ENCODE peak calls at places on chromosomes 6 and 20, in ten cellular contexts. E is left ventricle myocardium inferior, Q is keratinocyte, M is lower lobe of right lung, A is transverse colon, V is brain microvascular endothelial cell, F is psoas muscle, O is breast epithelium, W is stomach, H is hepatocyte. C is an unnamed sample.

GRCh38 chr6:39961178-39961577 is 26.9 kb upstream of the MOCS1 start:
- DNase-seq in V (peak; percentile 80), H (no peak), F (peak; percentile 25), Q (no peak), W (no peak), M (no peak), E (peak; percentile 25), A (no peak), O (no peak), C (no peak)

GRCh38 chr6:34562861-34563512 is 6.9 kb upstream of the SPDEF start:
- DNase-seq in E (no peak), A (no peak), H (no peak), O (no peak), W (peak; percentile 83), M (no peak), V (no peak), Q (no peak), F (no peak), C (no peak)

GRCh38 chr6:33761922-33762629 is 15.4 kb upstream of the IP6K3 start:
- DNase-seq in H (peak; percentile 78), O (peak; percentile 36), E (peak; percentile 87), W (peak; percentile 73), V (peak; percentile 22), A (peak; percentile 83), Q (no peak), M (peak; percentile 63), F (peak; percentile 80), C (peak; percentile 83)

GRCh38 chr6:11143394-11144371 is 32.2 kb upstream of the ERVFRD-1 start:
- DNase-seq in E (peak; percentile 56), H (peak; percentile 85), M (peak; percentile 84), W (peak; percentile 61), V (peak; percentile 97), F (peak; percentile 75), A (peak; percentile 54), Q (peak; percentile 97), O (no peak), C (peak; percentile 44)

GRCh38 chr20:60254901-60255411 is 296.7 kb downstream of the CDH26 start:
- DNase-seq in Q (no peak), H (no peak), E (no peak), O (peak; percentile 21), V (peak; percentile 49), W (no peak), F (no peak), M (no peak), A (no peak), C (no peak)

GRCh38 chr6:119845161-119845560 is 495.6 kb upstream of the MAN1A1 start:
- DNase-seq in H (no peak), A (no peak), E (no peak), Q (no peak), F (no peak), M (no peak), W (no peak), V (no peak), O (no peak), C (no peak)

GRCh38 chr20:40769677-40770285 is 80.7 kb upstream of the MAFB start:
- DNase-seq in Q (no peak), M (no peak), W (no peak), O (no peak), F (no peak), V (no peak), A (no peak), H (no peak), E (no peak), C (no peak)

GRCh38 chr6:141426400-141426980 is 706.2 kb upstream of the GJE1 start:
- DNase-seq in F (no peak), A (no peak), H (no peak), Q (no peak), E (no peak), O (no peak), M (no peak), W (no peak), V (no peak), C (no peak)

GRCh38 chr6:164099535-164099982 is 685.0 kb downstream of the QKI start:
- DNase-seq in W (no peak), Q (no peak), O (no peak), A (no peak), E (no peak), H (no peak), F (no peak), V (no peak), M (no peak), C (no peak)

GRCh38 chr6:28401172-28401571 is 1.6 kb upstream of the ZSCAN12 start:
- DNase-seq in H (no peak), A (no peak), F (no peak), M (no peak), W (no peak), V (peak; percentile 22), Q (no peak), O (no peak), E (no peak), C (no peak)

GRCh38 chr6:131917318-131917717 is 33.9 kb downstream of the CCN2 start:
- DNase-seq in W (no peak), Q (no peak), M (no peak), O (no peak), H (no peak), F (no peak), V (peak; percentile 20), A (no peak), E (no peak), C (no peak)

GRCh38 chr20:40080059-40080652 is 608.9 kb downstream of the MAFB start:
- DNase-seq in V (no peak), H (no peak), O (no peak), E (no peak), M (no peak), A (no peak), F (no peak), W (no peak), Q (no peak), C (no peak)

GRCh38 chr6:145600299-145600698 is 135.0 kb downstream of the EPM2A start:
- DNase-seq in H (no peak), O (no peak), A (no peak), V (no peak), M (no peak), W (no peak), F (no peak), E (no peak), Q (no peak), C (no peak)

GRCh38 chr6:139416146-139416545 is 41.7 kb upstream of the CITED2 start:
- DNase-seq in A (no peak), W (no peak), O (no peak), V (no peak), E (no peak), F (no peak), Q (no peak), M (no peak), H (no peak), C (no peak)

GRCh38 chr20:51423810-51424209 is 118.7 kb downstream of the NFATC2 start:
- DNase-seq in M (no peak), E (no peak), H (no peak), W (no peak), O (no peak), V (no peak), A (no peak), Q (no peak), F (no peak), C (no peak)

GRCh38 chr20:50322703-50323131 is 132.1 kb downstream of the CEBPB start:
- DNase-seq in H (no peak), V (no peak), A (peak; percentile 4), W (no peak), M (no peak), E (no peak), O (peak; percentile 17), Q (no peak), F (no peak), C (no peak)

GRCh38 chr6:21820442-21820841 is 226.9 kb downstream of the SOX4 start:
- DNase-seq in M (no peak), W (no peak), E (no peak), F (no peak), A (no peak), H (no peak), V (no peak), Q (no peak), O (no peak), C (no peak)

GRCh38 chr20:1820137-1821074 is 74.8 kb upstream of the SIRPA start:
- DNase-seq in H (no peak), M (peak; percentile 70), O (no peak), W (no peak), F (no peak), A (no peak), V (peak; percentile 54), E (no peak), Q (no peak), C (no peak)

GRCh38 chr6:155216312-155217028 is 47.3 kb upstream of the CLDN20 start:
- DNase-seq in E (no peak), W (no peak), M (no peak), H (no peak), O (no peak), A (no peak), Q (no peak), V (no peak), F (no peak), C (no peak)

GRCh38 chr6:68958327-68958726 is 323.2 kb downstream of the ADGRB3 start:
- DNase-seq in O (no peak), A (no peak), Q (no peak), W (no peak), H (no peak), M (no peak), F (no peak), V (no peak), E (no peak), C (no peak)
- TF ChIP-seq CTCF in O (no peak), A (no peak), Q (no peak), W (no peak), H (peak; percentile 31), M (no peak), F (no peak), V (peak; percentile 17), E (peak; percentile 40), C (no peak)

DNA sequence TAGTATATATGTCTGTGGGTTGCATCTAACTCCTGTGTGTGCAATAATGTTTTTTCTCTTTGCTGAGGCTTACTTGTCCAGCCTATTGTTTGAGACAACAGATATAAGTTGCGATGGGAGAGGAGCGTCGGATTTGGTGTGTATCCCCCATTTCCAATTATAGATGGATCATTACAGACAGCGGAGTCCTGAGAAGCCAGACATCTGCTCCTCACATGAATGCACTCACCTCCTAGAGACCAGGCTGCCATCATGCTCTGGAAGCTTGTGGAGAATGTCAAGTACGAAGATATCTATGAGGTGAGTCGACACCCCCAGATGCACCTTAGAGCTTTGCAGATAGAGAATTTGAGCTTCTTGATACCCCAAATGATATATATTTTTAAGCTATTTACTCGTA is at the start of gene TFAP2B:
- DNase-seq in A (no peak), M (no peak), E (no peak), O (no peak), F (no peak), H (no peak), Q (no peak), V (no peak), W (no peak), C (no peak)
- H3K4me3 ChIP-seq in A (no peak within 1 kb of the TSS), M (peak within 1 kb of the TSS; percentile 20), E (peak within 1 kb of the TSS; percentile 45), O (peak within 1 kb of the TSS; percentile 19), F (peak within 1 kb of the TSS; percentile 30), H (no peak within 1 kb of the TSS), Q (peak within 1 kb of the TSS; percentile 30), V (peak within 1 kb of the TSS; percentile 20), W (peak within 1 kb of the TSS; percentile 35), C (no peak within 1 kb of the TSS)

GRCh38 chr20:57476073-57476526 is 48.8 kb downstream of the CTCFL start:
- DNase-seq in F (no peak), A (no peak), V (no peak), M (no peak), H (no peak), W (no peak), O (no peak), Q (no peak), E (no peak), C (no peak)
- TF ChIP-seq CTCF in F (no peak), A (no peak), V (no peak), M (no peak), H (no peak), W (no peak), O (no peak), Q (no peak), E (no peak), C (no peak)

GRCh38 chr20:31684153-31685003 is 38.3 kb downstream of the BCL2L1 start:
- DNase-seq in E (no peak), Q (no peak), F (no peak), H (peak; percentile 7), A (no peak), V (no peak), W (no peak), O (no peak), M (no peak), C (no peak)
- H3K4me3 ChIP-seq in E (no peak overlapping the region), Q (no peak overlapping the region), F (no peak overlapping the region), H (no peak overlapping the region), A (no peak overlapping the region), V (no peak overlapping the region), W (no peak overlapping the region), O (no peak overlapping the region), M (no peak overlapping the region), C (no peak overlapping the region)